ENCODE peak calls at places on chromosomes 3 and 15, in four cellular contexts. Z is sigmoid colon; T is CD8-positive, alpha-beta T cell; C is IMR-90. M is an unnamed sample.

GRCh38 chr3:14844386-14845170 is 25.8 kb downstream of the FGD5 start:
- DNase-seq in Z (peak; percentile 52), T (no peak), C (no peak), M (no peak)

GRCh38 chr3:63864008-63864871 is 573 bp downstream of the ATXN7 start:
- DNase-seq in Z (no peak), T (peak; percentile 18), C (no peak), M (peak; percentile 43)

GRCh38 chr3:66303556-66303955 is 82.8 kb downstream of the SLC25A26 start:
- DNase-seq in Z (no peak), T (peak; percentile 35), C (no peak), M (peak; percentile 13)

GRCh38 chr3:149115114-149115513 is 14.3 kb upstream of the HPS3 start:
- DNase-seq in Z (no peak), T (no peak), C (no peak), M (no peak)

GRCh38 chr15:41992151-41992802 is 19.9 kb upstream of the EHD4 start:
- DNase-seq in Z (no peak), T (no peak), C (no peak), M (no peak)

GRCh38 chr15:85421116-85421925 is 40.9 kb downstream of the AKAP13 start:
- DNase-seq in Z (no peak), T (no peak), C (peak; percentile 59), M (no peak)

GRCh38 chr3:36297195-36297594 is 83.1 kb upstream of the STAC start:
- DNase-seq in Z (no peak), T (no peak), C (no peak), M (no peak)

GRCh38 chr3:102410616-102411015 is 24.2 kb upstream of the ZPLD1 start:
- DNase-seq in Z (no peak), T (no peak), C (no peak), M (no peak)

GRCh38 chr3:56219894-56220805 is 248.1 kb downstream of the ERC2 start:
- DNase-seq in Z (no peak), T (no peak), C (no peak), M (no peak)

GRCh38 chr3:156388469-156389150 is 166.3 kb downstream of the SSR3 start:
- DNase-seq in Z (no peak), T (no peak), C (peak; percentile 84), M (no peak)

GRCh38 chr3:141294300-141294699 is 62.7 kb downstream of the PXYLP1 start:
- DNase-seq in Z (no peak), T (no peak), C (no peak), M (peak; percentile 41)

GRCh38 chr3:150274372-150274771 is 133.7 kb upstream of the TSC22D2 start:
- DNase-seq in Z (no peak), T (no peak), C (no peak), M (no peak)

GRCh38 chr3:5210926-5211325 is 23.4 kb downstream of the EDEM1 start:
- DNase-seq in Z (no peak), T (no peak), C (no peak), M (peak; percentile 43)

GRCh38 chr15:89034305-89034704 is 54.0 kb upstream of the ABHD2 start:
- DNase-seq in Z (no peak), T (no peak), C (peak; percentile 36), M (no peak)

GRCh38 chr15:41695750-41696436 is 35.7 kb downstream of the MGA start:
- DNase-seq in Z (no peak), T (peak; percentile 8), C (peak; percentile 73), M (peak; percentile 38)

GRCh38 chr3:31255007-31255603 is 277.6 kb upstream of the STT3B start:
- DNase-seq in Z (no peak), T (no peak), C (no peak), M (no peak)

GRCh38 chr15:92365816-92366215 is 27.9 kb upstream of the ST8SIA2 start:
- DNase-seq in Z (no peak), T (no peak), C (no peak), M (no peak)

GRCh38 chr3:119559441-119559963 is at the start of gene CD80:
- DNase-seq in Z (peak; percentile 73), T (no peak), C (peak; percentile 38), M (peak; percentile 48)

GRCh38 chr3:76429536-76430177 is 610.2 kb upstream of the ROBO2 start:
- DNase-seq in Z (peak; percentile 67), T (no peak), C (no peak), M (no peak)

GRCh38 chr3:17258823-17259436 is 374.2 kb downstream of the PLCL2 start:
- DNase-seq in Z (no peak), T (no peak), C (peak; percentile 39), M (peak; percentile 36)

GRCh38 chr3:183487046-183487445 is 58.6 kb upstream of the MCF2L2 start:
- DNase-seq in Z (no peak), T (no peak), C (no peak), M (no peak)

GRCh38 chr15:29724026-29724425 is 98.2 kb downstream of the TJP1 start:
- DNase-seq in Z (no peak), T (no peak), C (no peak), M (peak; percentile 60)

GRCh38 chr3:69290006-69290405 is 95.9 kb downstream of the FRMD4B start:
- DNase-seq in Z (no peak), T (no peak), C (no peak), M (no peak)

GRCh38 chr3:53040361-53040820 is 5.5 kb downstream of the SFMBT1 start:
- DNase-seq in Z (no peak), T (no peak), C (peak; percentile 18), M (no peak)

GRCh38 chr3:7371693-7372572 is 511.0 kb downstream of the GRM7 start:
- DNase-seq in Z (no peak), T (no peak), C (no peak), M (no peak)

GRCh38 chr3:194989251-194989650 is 281.7 kb downstream of the XXYLT1 start:
- DNase-seq in Z (no peak), T (no peak), C (no peak), M (no peak)

GRCh38 chr3:126604691-126605090 is 46.0 kb upstream of the C3orf22 start:
- DNase-seq in Z (no peak), T (no peak), C (no peak), M (no peak)

DNA sequence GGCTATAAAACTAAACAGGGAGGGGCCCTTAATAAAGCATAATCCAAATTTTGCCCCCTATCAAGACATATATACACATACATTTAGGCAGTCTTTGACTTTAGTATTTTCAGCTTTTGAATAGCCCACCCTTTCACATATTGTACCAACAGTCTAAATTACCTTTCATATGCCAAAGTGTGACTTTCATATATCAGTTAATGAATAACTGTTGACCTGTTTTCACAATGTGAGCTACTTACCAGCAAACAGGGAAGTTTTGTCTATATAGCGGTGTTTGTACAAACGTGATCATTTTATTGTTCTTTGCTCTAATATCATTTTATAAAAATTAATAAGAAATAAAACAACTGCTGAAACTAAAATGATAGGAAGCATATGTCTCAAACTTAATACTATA is 28.0 kb downstream of the CEP152 start:
- DNase-seq in Z (no peak), T (no peak), C (no peak), M (no peak)
- H3K36me3 ChIP-seq in Z (peaks cover 23% of the 10 kb centered on the region), T (no peaks in the 10 kb centered on the region), C (peaks cover 7% of the 10 kb centered on the region), M (no peaks in the 10 kb centered on the region)

DNA sequence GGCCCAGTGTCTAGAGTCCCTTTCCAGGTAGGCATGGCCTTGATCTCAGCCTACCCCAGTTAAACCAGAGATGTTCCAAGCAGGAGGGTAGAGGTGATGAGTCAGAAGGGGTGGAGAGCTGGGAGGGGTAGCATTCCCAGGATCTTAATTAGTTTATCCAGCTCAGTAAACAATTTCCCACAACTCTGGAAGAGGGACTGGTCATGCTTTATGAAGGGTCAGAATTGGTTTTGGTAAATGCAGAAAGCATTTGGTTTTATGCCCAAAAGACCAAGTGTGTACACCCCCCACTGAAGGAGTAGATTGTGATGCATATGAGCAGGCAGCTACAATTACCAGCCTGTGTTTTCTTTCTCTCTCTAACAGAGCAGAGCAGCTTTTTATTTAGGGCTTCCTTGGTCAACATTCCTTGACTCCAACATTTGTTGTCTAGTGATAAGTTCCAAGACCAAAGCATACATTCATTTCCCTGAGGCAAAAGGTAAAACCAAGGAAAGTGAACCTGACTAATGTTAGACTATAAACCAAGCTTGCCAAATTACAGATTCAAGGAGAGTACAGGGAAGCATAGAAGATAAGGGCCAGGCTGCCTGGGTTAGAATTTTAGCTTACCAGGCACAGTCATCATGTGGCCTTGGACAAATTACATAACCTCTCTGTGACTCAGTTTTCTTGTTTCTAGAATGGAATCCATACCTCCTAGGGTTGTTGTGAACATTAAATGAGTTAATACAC is 17.6 kb downstream of the EXOSC7 start:
- DNase-seq in Z (peak; percentile 6), T (no peak), C (peak; percentile 79), M (peak; percentile 29)
- H3K36me3 ChIP-seq in Z (peaks cover 60% of the 10 kb centered on the region), T (peaks cover 10% of the 10 kb centered on the region), C (peaks cover 15% of the 10 kb centered on the region), M (peaks cover 6% of the 10 kb centered on the region)

DNA sequence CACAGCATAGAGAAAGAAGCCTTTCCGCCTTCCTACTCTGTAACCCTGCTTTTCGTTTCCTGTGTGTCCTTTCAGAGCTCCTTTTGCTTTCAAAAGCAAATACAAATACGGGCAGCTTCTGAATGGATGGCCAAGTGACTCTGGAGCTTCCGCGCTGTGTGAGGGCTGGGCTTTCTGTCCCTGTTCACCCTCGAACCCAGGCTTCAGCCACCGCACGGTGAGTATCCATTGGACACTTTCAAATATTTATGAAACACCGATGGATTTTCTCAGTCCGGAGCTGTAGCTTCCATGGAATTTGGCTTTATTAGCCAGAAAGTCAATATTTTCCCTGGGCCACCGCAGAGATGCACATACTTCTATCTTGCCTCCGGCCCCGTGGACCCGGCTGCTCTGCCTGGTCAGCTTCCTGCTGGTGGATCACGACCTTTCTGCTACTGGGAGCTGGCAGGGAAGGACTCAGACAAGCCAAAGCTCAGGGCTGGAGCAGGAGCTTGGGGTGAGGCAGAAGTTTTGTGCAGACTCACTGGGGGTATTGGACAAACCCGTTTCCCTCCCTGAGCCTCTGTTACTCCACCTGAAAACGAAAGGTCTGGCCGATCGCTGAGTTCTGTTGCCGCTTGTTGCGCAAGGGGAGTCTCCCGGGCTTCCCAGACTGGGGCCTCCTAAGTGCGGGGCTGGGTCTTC is 63.6 kb downstream of the LINGO1 start:
- DNase-seq in Z (no peak), T (no peak), C (peak; percentile 11), M (peak; percentile 38)
- H3K36me3 ChIP-seq in Z (no peaks in the 10 kb centered on the region), T (no peaks in the 10 kb centered on the region), C (no peaks in the 10 kb centered on the region), M (no peaks in the 10 kb centered on the region)

DNA sequence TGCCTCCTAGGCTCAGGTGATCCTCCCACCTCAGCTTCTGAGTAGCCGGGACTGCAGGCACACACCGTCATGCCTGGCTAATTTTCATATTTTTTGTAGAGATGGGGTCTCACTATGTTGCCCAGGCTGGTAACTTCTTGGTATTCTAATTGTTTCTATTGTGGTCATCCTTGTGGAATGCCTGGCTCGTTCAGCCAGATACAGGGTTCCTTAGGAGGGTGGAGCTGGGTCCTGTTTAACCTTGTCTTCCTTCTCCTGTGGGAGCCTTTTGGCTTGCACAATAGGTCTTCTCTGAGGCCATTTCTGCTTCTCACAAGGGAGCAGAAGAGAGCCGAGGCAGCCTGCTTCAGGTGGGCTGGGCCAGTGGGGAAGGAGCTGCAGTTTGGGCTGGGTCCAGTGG is 15.7 kb downstream of the PLEKHO2 start:
- DNase-seq in Z (no peak), T (no peak), C (peak; percentile 77), M (no peak)
- H3K36me3 ChIP-seq in Z (peaks cover 60% of the 10 kb centered on the region), T (peaks cover 38% of the 10 kb centered on the region), C (peaks cover 73% of the 10 kb centered on the region), M (no peaks in the 10 kb centered on the region)

GRCh38 chr3:184827572-184827971 is 15.6 kb downstream of the VPS8 start:
- DNase-seq in Z (no peak), T (no peak), C (no peak), M (peak; percentile 77)

GRCh38 chr3:184832903-184833302 is 20.9 kb downstream of the VPS8 start:
- DNase-seq in Z (no peak), T (no peak), C (no peak), M (no peak)

GRCh38 chr3:184836090-184836785 is 24.3 kb downstream of the VPS8 start:
- DNase-seq in Z (no peak), T (no peak), C (no peak), M (no peak)

DNA sequence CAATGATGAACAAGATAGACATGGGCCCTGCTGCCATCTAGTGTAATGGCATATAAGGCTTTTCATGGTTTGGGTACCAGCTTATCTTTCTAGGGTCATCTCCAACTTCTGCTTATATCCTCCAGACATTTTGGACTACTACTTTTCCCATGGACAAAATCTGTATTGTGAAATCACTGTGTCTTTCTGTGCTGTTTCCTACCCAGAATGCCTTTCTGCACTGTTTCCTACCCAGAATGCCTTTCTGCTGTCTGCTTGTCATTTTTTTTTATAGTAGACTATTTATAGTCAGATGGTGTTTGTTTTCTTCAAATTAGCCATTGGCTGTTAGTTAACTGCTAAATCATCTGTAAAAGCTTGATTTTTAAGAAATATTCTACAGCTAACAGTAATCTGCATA is 20.1 kb downstream of the VPS8 start:
- DNase-seq in Z (no peak), T (no peak), C (no peak), M (no peak)
- H3K36me3 ChIP-seq in Z (peaks cover 54% of the 10 kb centered on the region), T (peaks cover 7% of the 10 kb centered on the region), C (peaks cover 11% of the 10 kb centered on the region), M (peaks cover 2% of the 10 kb centered on the region)

M was measured in small intestine.